ENCODE peak calls at places on chromosomes 2 and 18, in seven cellular contexts. Z is natural killer cell, D is fibroblast of lung, W is heart left ventricle, I is brain microvascular endothelial cell, G is IMR-90, U is MCF 10A. A is an unnamed sample.

GRCh38 chr2:219285894-219286425 is 6.8 kb downstream of the DNAJB2 start:
- DNase-seq in Z (no peak), D (peak; percentile 81), W (peak; percentile 62), I (peak; percentile 28), G (peak; percentile 57), U (peak; percentile 68), A (peak; percentile 22)

GRCh38 chr18:26089247-26090129 is 925 bp downstream of the SS18 start:
- DNase-seq in Z (peak; percentile 16), D (peak; percentile 49), W (no peak), I (peak; percentile 34), G (peak; percentile 49), U (peak; percentile 45), A (peak; percentile 52)

GRCh38 chr2:105243961-105244360 is 2.4 kb downstream of the GPR45 start:
- DNase-seq in Z (no peak), D (no peak), W (no peak), I (no peak), G (no peak), U (no peak), A (no peak)

GRCh38 chr2:191245046-191245868 is at the start of gene MYO1B:
- DNase-seq in Z (peak; percentile 34), D (peak; percentile 68), W (peak; percentile 80), I (peak; percentile 45), G (peak; percentile 74), U (peak; percentile 90), A (no peak)

GRCh38 chr2:158487419-158487818 is 30.7 kb downstream of the PKP4 start:
- DNase-seq in Z (no peak), D (peak; percentile 91), W (no peak), I (peak; percentile 48), G (peak; percentile 85), U (peak; percentile 34), A (no peak)

GRCh38 chr2:51103205-51103604 is 71.3 kb upstream of the NRXN1 start:
- DNase-seq in Z (no peak), D (peak; percentile 2), W (peak; percentile 29), I (peak; percentile 87), G (peak; percentile 86), U (peak; percentile 43), A (no peak)

GRCh38 chr2:99066602-99067001 is 74.9 kb upstream of the C2orf15 start:
- DNase-seq in Z (no peak), D (peak; percentile 74), W (no peak), I (peak; percentile 46), G (peak; percentile 61), U (peak; percentile 50), A (no peak)

GRCh38 chr2:231708773-231709635 is 679 bp downstream of the PTMA start:
- DNase-seq in Z (peak; percentile 70), D (peak; percentile 40), W (peak; percentile 62), I (peak; percentile 16), G (peak; percentile 31), U (no peak), A (no peak)

GRCh38 chr2:45675130-45675812 is 23.8 kb downstream of the PRKCE start:
- DNase-seq in Z (no peak), D (no peak), W (peak; percentile 68), I (no peak), G (no peak), U (peak; percentile 1), A (no peak)

GRCh38 chr18:8301427-8302172 is 307.6 kb upstream of the RAB12 start:
- DNase-seq in Z (no peak), D (peak; percentile 44), W (no peak), I (no peak), G (peak; percentile 36), U (peak; percentile 5), A (no peak)

GRCh38 chr18:40874233-40874632 is 1080.8 kb upstream of the PIK3C3 start:
- DNase-seq in Z (no peak), D (peak; percentile 79), W (no peak), I (peak; percentile 21), G (peak; percentile 67), U (peak; percentile 52), A (no peak)

GRCh38 chr2:101152195-101153076 is 1.3 kb upstream of the TBC1D8 start:
- DNase-seq in Z (peak; percentile 17), D (peak; percentile 75), W (peak; percentile 59), I (no peak), G (peak; percentile 8), U (peak; percentile 81), A (no peak)

GRCh38 chr2:219171231-219171651 is 1.4 kb upstream of the SLC23A3 start:
- DNase-seq in Z (no peak), D (peak; percentile 84), W (peak; percentile 40), I (peak; percentile 71), G (peak; percentile 86), U (peak; percentile 57), A (no peak)

GRCh38 chr2:143426296-143426695 is 297.1 kb downstream of the ARHGAP15 start:
- DNase-seq in Z (no peak), D (peak; percentile 60), W (no peak), I (peak; percentile 97), G (peak; percentile 95), U (peak; percentile 59), A (no peak)

GRCh38 chr2:177998006-177998405 is 74.6 kb downstream of the PDE11A start:
- DNase-seq in Z (no peak), D (no peak), W (no peak), I (peak; percentile 12), G (peak; percentile 89), U (no peak), A (no peak)

GRCh38 chr2:102155703-102156515 is 13.4 kb downstream of the IL1R1 start:
- DNase-seq in Z (no peak), D (peak; percentile 95), W (no peak), I (no peak), G (peak; percentile 69), U (peak; percentile 62), A (peak; percentile 76)

GRCh38 chr2:181810823-181811695 is 80.5 kb upstream of the ITPRID2 start:
- DNase-seq in Z (no peak), D (peak; percentile 87), W (peak; percentile 40), I (peak; percentile 95), G (peak; percentile 93), U (peak; percentile 97), A (peak; percentile 48)

GRCh38 chr18:50096766-50097435 is 98.0 kb downstream of the MYO5B start:
- DNase-seq in Z (no peak), D (no peak), W (no peak), I (no peak), G (no peak), U (no peak), A (no peak)

GRCh38 chr18:76801567-76802505 is 20.5 kb upstream of the ZNF236 start:
- DNase-seq in Z (peak; percentile 55), D (peak; percentile 40), W (peak; percentile 58), I (no peak), G (peak; percentile 35), U (peak; percentile 66), A (peak; percentile 50)

GRCh38 chr2:118185210-118186109 is 97.2 kb downstream of the INSIG2 start:
- DNase-seq in Z (peak; percentile 51), D (peak; percentile 31), W (peak; percentile 57), I (peak; percentile 7), G (peak; percentile 20), U (peak; percentile 39), A (peak; percentile 49)

GRCh38 chr18:37421349-37422080 is 144.1 kb downstream of the CELF4 start:
- DNase-seq in Z (no peak), D (no peak), W (no peak), I (no peak), G (no peak), U (no peak), A (no peak)

GRCh38 chr2:88556026-88556425 is 71.2 kb downstream of the EIF2AK3 start:
- DNase-seq in Z (no peak), D (no peak), W (no peak), I (no peak), G (no peak), U (no peak), A (no peak)
- TF ChIP-seq CTCF in Z (no peak), D (no peak), W (no peak), I (no peak), G (no peak), U (no peak), A (no peak)

GRCh38 chr2:148643998-148644884 is at the start of gene EPC2:
- DNase-seq in Z (peak; percentile 91), D (peak; percentile 84), W (peak; percentile 89), I (peak; percentile 75), G (peak; percentile 80), U (peak; percentile 79), A (peak; percentile 84)

GRCh38 chr2:148645925-148646559 is 1.5 kb downstream of the EPC2 start:
- DNase-seq in Z (peak; percentile 50), D (peak; percentile 89), W (peak; percentile 49), I (peak; percentile 89), G (peak; percentile 92), U (peak; percentile 82), A (peak; percentile 67)

GRCh38 chr2:148643421-148643820 is 1.1 kb upstream of the EPC2 start:
- DNase-seq in Z (no peak), D (no peak), W (no peak), I (no peak), G (no peak), U (no peak), A (no peak)

GRCh38 chr2:148644885-148645134 is 259 bp downstream of the EPC2 start:
- DNase-seq in Z (no peak), D (no peak), W (no peak), I (no peak), G (no peak), U (no peak), A (no peak)

DNA sequence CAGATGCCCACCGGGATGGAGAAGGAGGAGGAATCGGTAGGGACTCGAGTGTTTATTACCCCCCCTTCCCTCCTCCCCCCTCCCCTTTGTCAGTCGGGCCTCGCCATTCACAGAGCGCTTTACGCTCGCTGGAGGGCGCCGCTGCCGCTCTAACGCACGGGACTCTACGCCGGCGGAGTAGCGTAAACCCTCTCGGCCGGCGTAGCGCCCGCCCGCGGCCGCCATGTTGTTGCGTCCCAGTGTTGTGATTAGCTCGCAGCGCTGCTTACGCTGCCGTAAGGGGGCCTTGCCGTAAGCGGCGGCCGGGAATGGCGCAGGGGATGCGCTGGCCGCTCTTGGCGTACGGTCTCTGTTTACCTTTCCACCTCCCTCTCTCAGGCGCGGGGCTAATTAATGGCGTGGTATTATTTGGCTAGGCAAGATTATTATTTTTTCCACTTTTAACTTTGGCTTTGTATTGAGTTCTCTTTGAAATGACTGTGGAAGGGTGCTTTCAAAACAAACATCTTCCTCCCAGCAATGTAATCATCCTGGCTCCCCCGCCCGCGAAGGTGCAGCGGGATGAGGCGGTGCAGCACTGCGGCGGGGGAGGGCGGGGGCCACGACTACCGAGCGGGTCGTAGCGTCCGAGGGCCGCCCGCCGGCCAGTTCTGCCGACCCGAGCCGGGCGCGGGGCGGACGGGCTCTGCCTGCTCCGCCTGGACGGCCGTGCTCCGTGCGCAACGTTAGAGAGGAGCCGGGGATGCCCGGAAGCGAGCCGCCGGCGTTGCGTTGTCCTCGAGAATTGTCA is 779 bp downstream of the EPC2 start:
- DNase-seq in Z (peak; percentile 93), D (peak; percentile 93), W (peak; percentile 93), I (peak; percentile 82), G (peak; percentile 90), U (peak; percentile 90), A (peak; percentile 91)
- TF ChIP-seq CTCF in Z (peak; percentile 20), D (peak; percentile 28), W (peak; percentile 55), I (peak; percentile 53), G (peak; percentile 37), U (peak; percentile 13), A (no peak)

GRCh38 chr2:74585406-74586182 is 31.1 kb downstream of the DOK1 start:
- DNase-seq in Z (no peak), D (peak; percentile 26), W (no peak), I (no peak), G (no peak), U (no peak), A (no peak)
- TF ChIP-seq CTCF in Z (no peak), D (no peak), W (no peak), I (peak; percentile 18), G (no peak), U (no peak), A (no peak)

DNA sequence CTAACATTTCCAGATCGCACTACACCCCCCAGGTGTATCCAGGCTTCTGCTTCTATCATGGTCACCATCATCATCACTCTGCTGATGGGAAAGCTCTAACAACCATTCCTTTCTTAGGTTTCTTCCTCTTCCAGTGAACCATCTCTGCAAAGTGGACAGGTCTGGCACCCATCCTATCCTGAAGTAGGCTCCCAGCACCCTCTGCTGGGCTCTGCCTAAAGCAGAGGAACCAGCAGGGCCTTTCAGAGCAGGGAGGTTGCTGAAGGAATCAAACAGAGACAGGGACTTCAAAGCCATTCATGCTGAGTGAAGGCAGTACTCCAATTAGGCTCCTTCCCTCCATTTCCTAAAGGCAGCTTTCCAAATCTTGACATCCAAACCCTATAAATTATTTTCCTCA is 27.2 kb upstream of the SATB2 start:
- DNase-seq in Z (no peak), D (no peak), W (no peak), I (no peak), G (no peak), U (peak; percentile 29), A (no peak)
- TF ChIP-seq CTCF in Z (no peak), D (no peak), W (no peak), I (peak; percentile 53), G (peak; percentile 24), U (peak; percentile 24), A (no peak)